ENCODE peak calls at places on chromosomes 6 and 20, in four cellular contexts. N is upper lobe of left lung, I is HepG2, U is GM12878. Y is an unnamed sample.

GRCh38 chr20:26209171-26209941 is 512.7 kb upstream of the ZNF337 start:
- ATAC-seq in U (no peak), N (no peak), I (no peak), Y (no peak)

GRCh38 chr6:165653196-165653595 is 9.8 kb downstream of the PDE10A start:
- ATAC-seq in I (no peak), U (peak; percentile 31), N (no peak), Y (no peak)

GRCh38 chr6:17536586-17536985 is 63.5 kb upstream of the FAM8A1 start:
- ATAC-seq in I (no peak), U (peak; percentile 80), N (no peak), Y (no peak)

GRCh38 chr6:38567436-38567835 is 72.3 kb downstream of the BTBD9 start:
- ATAC-seq in U (no peak), N (no peak), I (no peak), Y (no peak)

GRCh38 chr6:136762022-136762975 is 30.0 kb downstream of the MAP3K5 start:
- ATAC-seq in N (no peak), U (peak; percentile 1), I (no peak), Y (peak; percentile 25)

GRCh38 chr20:59596690-59597089 is 7.7 kb upstream of the PHACTR3 start:
- ATAC-seq in I (no peak), N (no peak), U (no peak), Y (no peak)

GRCh38 chr6:67353861-67354260 is 1281.2 kb upstream of the ADGRB3 start:
- ATAC-seq in I (no peak), N (no peak), U (no peak), Y (no peak)

GRCh38 chr20:15613530-15613929 is 959.7 kb downstream of the KIF16B start:
- ATAC-seq in I (no peak), U (no peak), N (no peak), Y (no peak)

GRCh38 chr20:37693203-37693602 is 627 bp upstream of the CTNNBL1 start:
- ATAC-seq in I (no peak), U (no peak), N (no peak), Y (no peak)

GRCh38 chr20:51818479-51819008 is 16.2 kb upstream of the SALL4 start:
- ATAC-seq in N (no peak), U (no peak), I (no peak), Y (no peak)

GRCh38 chr6:11139051-11139960 is 27.8 kb upstream of the ERVFRD-1 start:
- ATAC-seq in I (no peak), N (no peak), U (peak; percentile 80), Y (no peak)

GRCh38 chr6:82893889-82894652 is 171.6 kb downstream of the UBE3D start:
- ATAC-seq in U (no peak), I (no peak), N (no peak), Y (no peak)

GRCh38 chr6:149259753-149260152 is 57.8 kb upstream of the TAB2 start:
- ATAC-seq in U (no peak), I (no peak), N (peak; percentile 68), Y (peak; percentile 79)

GRCh38 chr20:327946-328563 is 2.7 kb downstream of the SOX12 start:
- ATAC-seq in I (no peak), U (no peak), N (no peak), Y (no peak)

GRCh38 chr6:73308712-73309533 is 45.2 kb downstream of the DPPA5 start:
- ATAC-seq in I (no peak), N (peak; percentile 61), U (no peak), Y (no peak)

GRCh38 chr20:60060593-60060992 is 102.4 kb downstream of the CDH26 start:
- ATAC-seq in I (no peak), N (no peak), U (no peak), Y (no peak)

GRCh38 chr6:116877743-116878142 is 701 bp downstream of the RFX6 start:
- ATAC-seq in N (no peak), U (no peak), I (peak; percentile 41), Y (no peak)

GRCh38 chr20:40307937-40308478 is 381.0 kb downstream of the MAFB start:
- ATAC-seq in I (no peak), N (no peak), U (no peak), Y (no peak)

GRCh38 chr20:20426472-20426907 is 58.6 kb downstream of the INSM1 start:
- ATAC-seq in I (no peak), N (no peak), U (no peak), Y (no peak)

GRCh38 chr6:129135421-129135820 is 252.5 kb downstream of the LAMA2 start:
- ATAC-seq in U (no peak), I (no peak), N (no peak), Y (no peak)

GRCh38 chr6:158042245-158042798 is 60.7 kb downstream of the SYNJ2 start:
- ATAC-seq in N (no peak), U (no peak), I (no peak), Y (peak; percentile 60)

GRCh38 chr6:145087034-145087433 is 648.3 kb downstream of the EPM2A start:
- ATAC-seq in U (peak; percentile 40), I (no peak), N (no peak), Y (no peak)

GRCh38 chr20:33162753-33163152 is 5.2 kb upstream of the BPIFA2 start:
- ATAC-seq in N (no peak), I (no peak), U (no peak), Y (no peak)

GRCh38 chr6:124541601-124542000 is 420.6 kb upstream of the RNF217 start:
- ATAC-seq in N (no peak), U (no peak), I (no peak), Y (no peak)

GRCh38 chr20:24066075-24066700 is 77.6 kb upstream of the GGTLC1 start:
- ATAC-seq in I (no peak), N (no peak), U (no peak), Y (no peak)

GRCh38 chr6:166542580-166542912 is 43.9 kb downstream of the RAMACL start:
- ATAC-seq in U (no peak), N (peak; percentile 74), I (no peak), Y (no peak)

GRCh38 chr6:53771780-53772624 is 22.8 kb upstream of the LRRC1 start:
- ATAC-seq in U (no peak), I (no peak), N (no peak), Y (no peak)

GRCh38 chr20:24892931-24893330 is 56.1 kb upstream of the CST7 start:
- ATAC-seq in I (no peak), N (no peak), U (no peak), Y (no peak)

GRCh38 chr6:30480536-30481156 is 8.7 kb upstream of the HLA-E start:
- ATAC-seq in U (peak; percentile 68), N (no peak), I (no peak), Y (no peak)

GRCh38 chr6:32816746-32817204 is at the start of gene HLA-DOB:
- ATAC-seq in N (peak; percentile 80), U (peak; percentile 83), I (no peak), Y (peak; percentile 48)

GRCh38 chr6:107653861-107654394 is 164.0 kb downstream of the SOBP start:
- ATAC-seq in I (no peak), U (no peak), N (no peak), Y (no peak)

GRCh38 chr6:89066929-89067646 is 13.5 kb upstream of the PNRC1 start:
- ATAC-seq in N (no peak), I (peak; percentile 38), U (no peak), Y (no peak)

GRCh38 chr20:10502098-10502526 is 67.0 kb downstream of the SLX4IP start:
- ATAC-seq in I (no peak), N (no peak), U (no peak), Y (no peak)

GRCh38 chr6:129131282-129131681 is 248.3 kb downstream of the LAMA2 start:
- ATAC-seq in N (peak; percentile 65), U (no peak), I (no peak), Y (peak; percentile 89)

GRCh38 chr20:1567392-1568165 is 10.1 kb upstream of the SIRPD start:
- ATAC-seq in N (no peak), I (no peak), U (no peak), Y (no peak)

GRCh38 chr20:325889-326644 is 715 bp downstream of the SOX12 start:
- ATAC-seq in I (no peak), N (no peak), U (peak; percentile 0), Y (peak; percentile 8)

GRCh38 chr20:17611540-17612286 is 41.8 kb downstream of the DSTN start:
- ATAC-seq in U (peak; percentile 9), I (peak; percentile 14), N (peak; percentile 24), Y (peak; percentile 4)

GRCh38 chr6:113481441-113481840 is 375.7 kb upstream of the MARCKS start:
- ATAC-seq in I (no peak), U (no peak), N (no peak), Y (no peak)

GRCh38 chr6:31125162-31125561 is 4.9 kb upstream of the CDSN start:
- ATAC-seq in N (peak; percentile 45), U (no peak), I (no peak), Y (peak; percentile 38)

GRCh38 chr6:125954735-125955410 is 1.7 kb upstream of the HINT3 start:
- ATAC-seq in N (no peak), U (no peak), I (no peak), Y (no peak)
- TF ChIP-seq EP300 in N (no peak), U (no peak), I (no peak), Y (no peak)

DNA sequence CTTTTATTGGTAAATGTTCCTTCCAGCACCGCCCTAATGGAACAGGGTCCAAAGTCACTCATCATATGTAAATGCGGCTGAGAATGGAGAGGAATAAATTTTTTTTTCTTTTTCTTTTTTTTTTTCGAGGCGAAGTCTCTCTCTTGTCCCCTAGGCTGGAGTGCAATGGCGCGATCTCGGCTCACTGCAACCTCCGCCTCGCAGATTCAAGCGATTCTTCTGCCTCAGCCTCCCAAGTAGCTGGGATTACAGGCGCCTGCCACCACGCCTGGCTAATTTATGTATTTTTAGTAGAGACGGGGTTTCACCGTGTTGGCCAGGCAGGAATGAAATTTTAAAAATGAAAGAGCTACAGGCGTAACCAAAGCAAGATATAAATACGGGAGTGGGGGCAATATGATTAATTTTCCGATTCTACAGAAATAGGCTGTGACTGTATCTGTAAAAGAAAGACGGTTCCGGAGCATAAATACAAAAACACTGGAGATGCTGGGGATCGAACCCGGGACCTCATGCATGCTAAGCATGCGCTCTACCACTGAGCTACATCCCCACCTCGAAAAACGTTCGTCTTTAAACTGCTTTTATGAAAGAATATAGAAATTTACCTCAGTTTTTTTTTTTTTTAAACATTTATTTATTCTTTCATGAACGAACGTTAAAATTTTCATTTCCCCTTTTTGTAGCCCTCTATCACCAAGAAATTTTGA is 132.2 kb downstream of the GPX5 start:
- ATAC-seq in N (no peak), I (peak; percentile 91), U (peak; percentile 92), Y (peak; percentile 46)
- TF ChIP-seq CTCF in N (no peak), I (no peak), U (no peak), Y (no peak)

GRCh38 chr20:45904583-45905504 is 7.1 kb downstream of the PLTP start:
- ATAC-seq in U (no peak), I (peak; percentile 12), N (no peak), Y (no peak)
- TF ChIP-seq POLR2AphosphoS5 in U (no peak), I (no peak), N (no peak), Y (no peak)

GRCh38 chr20:62377615-62378085 is 9.3 kb upstream of the RPS21 start:
- ATAC-seq in U (no peak), N (peak; percentile 1), I (no peak), Y (no peak)
- TF ChIP-seq EP300 in U (no peak), N (no peak), I (no peak), Y (no peak)

GRCh38 chr20:36274248-36274841 is 31.8 kb upstream of the DLGAP4 start:
- ATAC-seq in N (no peak), U (no peak), I (no peak), Y (no peak)

GRCh38 chr20:36272547-36273220 is 33.5 kb upstream of the DLGAP4 start:
- ATAC-seq in N (no peak), U (no peak), I (no peak), Y (no peak)

GRCh38 chr20:36271639-36272546 is 34.2 kb upstream of the DLGAP4 start:
- ATAC-seq in I (peak; percentile 31), N (no peak), U (no peak), Y (no peak)

GRCh38 chr20:36275011-36275410 is 31.1 kb upstream of the DLGAP4 start:
- ATAC-seq in I (no peak), U (no peak), N (no peak), Y (no peak)

GRCh38 chr20:36273414-36274247 is 32.5 kb upstream of the DLGAP4 start:
- ATAC-seq in I (no peak), N (no peak), U (peak; percentile 68), Y (no peak)
- TF ChIP-seq CTCF in I (peak; percentile 67), N (no peak), U (peak; percentile 37), Y (peak; percentile 32)